ENCODE peak calls at places on chromosomes 13 and 19, in eight cellular contexts. K, E, T, G, P, R, J and O are unnamed samples. For H3K4me1, the result is how much of the 10 kb centered on the place peaks cover.

GRCh38 chr19:35345671-35346111 is 2.0 kb upstream of the FFAR1 start:
- DNase-seq in K (no peak), E (peak), T (peak), G (no peak), P (no peak), R (no peak), J (peak), O (no peak)

GRCh38 chr19:56597696-56598095 is 2.6 kb downstream of the ZNF71 start:
- DNase-seq in K (no peak), E (no peak), T (no peak), G (no peak), P (no peak), R (no peak), J (no peak), O (no peak)

GRCh38 chr13:110107568-110108347 is 199.2 kb downstream of the COL4A1 start:
- DNase-seq in K (no peak), E (no peak), T (no peak), G (peak), P (no peak), R (no peak), J (no peak), O (no peak)

GRCh38 chr19:46537136-46538097 is 41.8 kb upstream of the PNMA8B start:
- DNase-seq in K (no peak), E (peak), T (peak), G (peak), P (peak), R (peak), J (no peak), O (peak)

GRCh38 chr19:1132625-1133383 is 29.0 kb downstream of the GPX4 start:
- DNase-seq in K (no peak), E (peak), T (peak), G (no peak), P (no peak), R (no peak), J (no peak), O (no peak)

GRCh38 chr19:49114630-49115363 is 627 bp downstream of the LIN7B start:
- DNase-seq in K (peak), E (peak), T (peak), G (peak), P (peak), R (peak), J (peak), O (peak)

GRCh38 chr13:100490692-100491091 is 97.9 kb downstream of the GGACT start:
- DNase-seq in K (no peak), E (no peak), T (no peak), G (no peak), P (no peak), R (peak), J (no peak), O (no peak)

GRCh38 chr13:25988655-25989054 is 63.2 kb downstream of the SHISA2 start:
- DNase-seq in K (no peak), E (no peak), T (no peak), G (no peak), P (no peak), R (no peak), J (no peak), O (no peak)

GRCh38 chr13:65834897-65835296 is 1395.2 kb downstream of the PCDH9 start:
- DNase-seq in K (no peak), E (no peak), T (no peak), G (no peak), P (no peak), R (no peak), J (no peak), O (no peak)

GRCh38 chr13:39538826-39539555 is 64.0 kb downstream of the LHFPL6 start:
- DNase-seq in K (no peak), E (no peak), T (no peak), G (no peak), P (no peak), R (no peak), J (no peak), O (no peak)

GRCh38 chr13:59415498-59415897 is 748.2 kb downstream of the DIAPH3 start:
- DNase-seq in K (no peak), E (no peak), T (no peak), G (no peak), P (no peak), R (no peak), J (no peak), O (peak)

GRCh38 chr13:77697208-77698103 is at the start of gene SLAIN1:
- DNase-seq in K (peak), E (peak), T (peak), G (peak), P (peak), R (peak), J (peak), O (peak)

GRCh38 chr13:43364210-43365041 is 341.0 kb downstream of the DNAJC15 start:
- DNase-seq in K (no peak), E (no peak), T (no peak), G (no peak), P (peak), R (no peak), J (no peak), O (no peak)

GRCh38 chr13:96700657-96701056 is 293.6 kb downstream of the OXGR1 start:
- DNase-seq in K (no peak), E (no peak), T (no peak), G (no peak), P (no peak), R (no peak), J (no peak), O (no peak)

GRCh38 chr13:79936368-79937136 is 404.4 kb downstream of the SPRY2 start:
- DNase-seq in K (peak), E (no peak), T (no peak), G (peak), P (peak), R (no peak), J (no peak), O (peak)

GRCh38 chr13:33994826-33995502 is 177.0 kb downstream of the RFC3 start:
- DNase-seq in K (no peak), E (no peak), T (no peak), G (no peak), P (no peak), R (no peak), J (no peak), O (no peak)

GRCh38 chr13:34000955-34001354 is 183.0 kb downstream of the RFC3 start:
- DNase-seq in K (no peak), E (no peak), T (no peak), G (no peak), P (no peak), R (no peak), J (no peak), O (no peak)

GRCh38 chr13:33999830-34000605 is 182.1 kb downstream of the RFC3 start:
- DNase-seq in K (peak), E (no peak), T (no peak), G (no peak), P (no peak), R (no peak), J (no peak), O (no peak)

GRCh38 chr13:33994198-33994597 is 176.2 kb downstream of the RFC3 start:
- DNase-seq in K (no peak), E (no peak), T (no peak), G (no peak), P (no peak), R (no peak), J (no peak), O (no peak)

GRCh38 chr13:33997574-33997973 is 179.6 kb downstream of the RFC3 start:
- DNase-seq in K (no peak), E (no peak), T (no peak), G (no peak), P (no peak), R (no peak), J (no peak), O (no peak)
- TF ChIP-seq POLR2A in K (no peak), E (no peak), T (no peak), G (no peak), P (no peak), R (no peak), J (no peak), O (no peak)

GRCh38 chr19:13001166-13001501 is 5.9 kb downstream of the NFIX start:
- DNase-seq in K (no peak), E (no peak), T (no peak), G (peak), P (no peak), R (no peak), J (no peak), O (no peak)
- H3K4me1 ChIP-seq in K (under half), E (under half), T (under half), G (under half), P (under half), R (half or more), J (under half), O (under half)

GRCh38 chr19:47650695-47651094 is 41.8 kb downstream of the BICRA start:
- DNase-seq in K (no peak), E (no peak), T (no peak), G (no peak), P (no peak), R (no peak), J (no peak), O (no peak)

GRCh38 chr19:47651691-47652090 is 42.8 kb downstream of the BICRA start:
- DNase-seq in K (no peak), E (no peak), T (no peak), G (no peak), P (no peak), R (no peak), J (no peak), O (no peak)

GRCh38 chr19:47651132-47651531 is 42.2 kb downstream of the BICRA start:
- DNase-seq in K (no peak), E (no peak), T (no peak), G (no peak), P (no peak), R (no peak), J (no peak), O (no peak)

GRCh38 chr19:47652285-47652684 is 43.4 kb downstream of the BICRA start:
- DNase-seq in K (no peak), E (no peak), T (no peak), G (no peak), P (no peak), R (no peak), J (no peak), O (no peak)

DNA sequence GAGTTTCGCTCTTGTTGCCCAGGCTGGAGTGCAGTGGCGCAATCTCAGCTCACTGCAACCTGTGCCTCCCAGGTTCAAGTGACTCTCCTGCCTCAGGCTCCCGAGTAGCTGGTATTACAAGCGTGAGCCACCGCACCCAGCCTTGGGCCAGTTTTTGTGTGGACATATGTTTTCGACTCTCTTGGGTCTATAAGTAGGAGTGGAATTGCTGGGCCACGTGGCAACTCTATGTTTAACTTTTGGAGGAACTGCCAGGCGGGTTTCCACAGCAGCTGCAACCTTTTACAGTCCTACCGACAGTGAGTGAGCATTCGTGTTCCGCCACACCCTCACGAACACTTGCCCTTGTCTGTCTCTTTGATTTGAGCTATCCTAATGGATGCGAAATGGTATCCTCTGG is 44.9 kb downstream of the BICRA start:
- DNase-seq in K (no peak), E (no peak), T (no peak), G (no peak), P (no peak), R (no peak), J (no peak), O (no peak)
- TF ChIP-seq POLR2A in K (no peak), E (no peak), T (no peak), G (no peak), P (no peak), R (no peak), J (no peak), O (no peak)

GRCh38 chr19:18456974-18457373 is 19.0 kb upstream of the ISYNA1 start:
- DNase-seq in K (no peak), E (no peak), T (no peak), G (peak), P (no peak), R (no peak), J (no peak), O (no peak)
- H3K4me1 ChIP-seq in K (under half), E (under half), T (under half), G (under half), P (under half), R (under half), J (under half), O (under half)